ENCODE peak calls at places on chromosomes 4 and X, in nine cellular contexts. T, D, J, F, L, S, V, W and X are unnamed samples.
A peak's percentile ranks its signal among the peaks of the same experiment; 100 is the strongest.

GRCh38 chrX:39398215-39398972 is 597.1 kb downstream of the MID1IP1 start:
- DNase-seq in T (no peak), D (no peak), J (no peak), F (no peak), L (no peak), S (no peak), V (no peak), W (no peak), X (no peak)

GRCh38 chr4:48300004-48300403 is 30.4 kb upstream of the TEC start:
- DNase-seq in T (no peak), D (no peak), J (peak; percentile 30), F (no peak), L (no peak), S (peak; percentile 22), V (no peak), W (no peak), X (no peak)

GRCh38 chr4:122450847-122451246 is 5.7 kb downstream of the IL2 start:
- DNase-seq in T (no peak), D (no peak), J (peak; percentile 45), F (peak; percentile 1), L (no peak), S (peak; percentile 46), V (no peak), W (peak; percentile 14), X (no peak)

GRCh38 chr4:154433543-154433942 is 58.1 kb downstream of the DCHS2 start:
- DNase-seq in T (no peak), D (no peak), J (no peak), F (no peak), L (no peak), S (no peak), V (no peak), W (no peak), X (no peak)

GRCh38 chrX:133542476-133542875 is 127.2 kb upstream of the GPC4 start:
- DNase-seq in T (no peak), D (no peak), J (no peak), F (no peak), L (no peak), S (no peak), V (no peak), W (no peak), X (no peak)

GRCh38 chr4:53591372-53591892 is at the start of gene LNX1:
- DNase-seq in T (no peak), D (no peak), J (no peak), F (no peak), L (peak; percentile 91), S (no peak), V (no peak), W (peak; percentile 28), X (no peak)

GRCh38 chr4:173752610-173753009 is 222.6 kb upstream of the HAND2 start:
- DNase-seq in T (no peak), D (no peak), J (peak; percentile 41), F (no peak), L (no peak), S (no peak), V (no peak), W (peak; percentile 65), X (no peak)

GRCh38 chr4:42359686-42360085 is 37.6 kb upstream of the SHISA3 start:
- DNase-seq in T (no peak), D (no peak), J (no peak), F (no peak), L (no peak), S (no peak), V (no peak), W (no peak), X (no peak)

GRCh38 chrX:1391370-1391706 is 575 bp downstream of the SLC25A6 start:
- DNase-seq in T (no peak), D (no peak), J (no peak), F (no peak), L (no peak), S (no peak), V (peak; percentile 90), W (peak; percentile 97), X (no peak)

GRCh38 chrX:112642349-112642748 is 37.4 kb downstream of the LHFPL1 start:
- DNase-seq in T (no peak), D (peak; percentile 2), J (peak; percentile 14), F (peak; percentile 39), L (no peak), S (peak; percentile 30), V (no peak), W (peak; percentile 31), X (peak; percentile 17)

GRCh38 chr4:176964116-176964691 is 171.5 kb upstream of the VEGFC start:
- DNase-seq in T (no peak), D (no peak), J (no peak), F (no peak), L (no peak), S (no peak), V (no peak), W (no peak), X (no peak)

GRCh38 chrX:7617994-7618393 is 225.0 kb upstream of the VCX start:
- DNase-seq in T (no peak), D (no peak), J (no peak), F (no peak), L (no peak), S (no peak), V (no peak), W (no peak), X (no peak)

GRCh38 chr4:23171971-23172370 is 479.2 kb downstream of the GBA3 start:
- DNase-seq in T (no peak), D (no peak), J (peak; percentile 70), F (no peak), L (no peak), S (no peak), V (no peak), W (no peak), X (no peak)

GRCh38 chr4:182303847-182304246 is 60.6 kb downstream of the TENM3 start:
- DNase-seq in T (no peak), D (no peak), J (no peak), F (no peak), L (no peak), S (no peak), V (no peak), W (no peak), X (no peak)

GRCh38 chr4:143531773-143532491 is 18.4 kb downstream of the SMARCA5 start:
- DNase-seq in T (no peak), D (no peak), J (no peak), F (no peak), L (no peak), S (no peak), V (no peak), W (no peak), X (no peak)

GRCh38 chr4:48620093-48620492 is 130.0 kb downstream of the ZAR1 start:
- DNase-seq in T (no peak), D (no peak), J (no peak), F (no peak), L (no peak), S (no peak), V (no peak), W (no peak), X (no peak)

GRCh38 chr4:76449824-76450223 is 14.8 kb downstream of the SHROOM3 start:
- DNase-seq in T (no peak), D (no peak), J (no peak), F (no peak), L (no peak), S (no peak), V (no peak), W (no peak), X (no peak)

GRCh38 chrX:47595701-47596655 is 13.7 kb downstream of the TIMP1 start:
- DNase-seq in T (no peak), D (no peak), J (no peak), F (no peak), L (no peak), S (peak; percentile 52), V (no peak), W (no peak), X (no peak)

GRCh38 chr4:16118090-16118489 is 34.3 kb upstream of the PROM1 start:
- DNase-seq in T (no peak), D (no peak), J (no peak), F (no peak), L (no peak), S (no peak), V (no peak), W (no peak), X (no peak)

GRCh38 chrX:106042296-106042695 is 3.8 kb upstream of the SERPINA7 start:
- DNase-seq in T (no peak), D (no peak), J (no peak), F (no peak), L (no peak), S (no peak), V (no peak), W (no peak), X (no peak)

GRCh38 chr4:105605493-105605892 is 53.1 kb downstream of the ARHGEF38 start:
- DNase-seq in T (no peak), D (no peak), J (peak; percentile 73), F (no peak), L (no peak), S (no peak), V (no peak), W (no peak), X (no peak)